ENCODE peak calls at places on chromosomes 11 and 22, in eight cellular contexts. Y, D, V, K, F, A, R and I are unnamed samples. For H3K36me3, the result is how much of the 10 kb centered on the place peaks cover.

GRCh38 chr22:42863349-42863911 is 6.4 kb upstream of the ARFGAP3 start:
- DNase-seq in Y (peak), D (peak), V (no peak), K (peak), F (no peak), A (no peak), R (no peak), I (no peak)

GRCh38 chr22:19176175-19176630 is 2.3 kb downstream of the SLC25A1 start:
- DNase-seq in Y (no peak), D (no peak), V (no peak), K (no peak), F (no peak), A (no peak), R (no peak), I (no peak)

GRCh38 chr22:35733742-35734516 is 16.3 kb downstream of the APOL5 start:
- DNase-seq in Y (no peak), D (no peak), V (peak), K (no peak), F (no peak), A (no peak), R (no peak), I (no peak)

GRCh38 chr11:117607449-117607848 is 189.6 kb downstream of the DSCAML1 start:
- DNase-seq in Y (no peak), D (no peak), V (no peak), K (no peak), F (no peak), A (no peak), R (no peak), I (no peak)

GRCh38 chr11:123973816-123974215 is 3.8 kb downstream of the OR10S1 start:
- DNase-seq in Y (no peak), D (peak), V (no peak), K (peak), F (no peak), A (no peak), R (no peak), I (no peak)

GRCh38 chr11:34787899-34788298 is 128.3 kb downstream of the APIP start:
- DNase-seq in Y (no peak), D (peak), V (no peak), K (peak), F (no peak), A (no peak), R (no peak), I (no peak)

GRCh38 chr11:117473692-117474091 is 146.0 kb downstream of the CEP164 start:
- DNase-seq in Y (no peak), D (peak), V (peak), K (no peak), F (no peak), A (no peak), R (no peak), I (no peak)

GRCh38 chr11:35664977-35665441 is 2.4 kb downstream of the TRIM44 start:
- DNase-seq in Y (no peak), D (peak), V (no peak), K (peak), F (no peak), A (no peak), R (no peak), I (no peak)

GRCh38 chr11:64747961-64748715 is 4.2 kb upstream of the RASGRP2 start:
- DNase-seq in Y (peak), D (no peak), V (peak), K (peak), F (no peak), A (peak), R (no peak), I (peak)

GRCh38 chr22:39624501-39624821 is 53.9 kb downstream of the CACNA1I start:
- DNase-seq in Y (no peak), D (no peak), V (no peak), K (no peak), F (peak), A (no peak), R (no peak), I (no peak)

GRCh38 chr22:48827228-48827810 is 1000.4 kb downstream of the BRD1 start:
- DNase-seq in Y (no peak), D (peak), V (no peak), K (no peak), F (no peak), A (no peak), R (no peak), I (no peak)

GRCh38 chr11:17543041-17543440 is 1.2 kb downstream of the USH1C start:
- DNase-seq in Y (no peak), D (no peak), V (no peak), K (no peak), F (no peak), A (no peak), R (no peak), I (no peak)

GRCh38 chr11:69238562-69239319 is 55.2 kb upstream of the MYEOV start:
- DNase-seq in Y (no peak), D (no peak), V (no peak), K (no peak), F (no peak), A (no peak), R (peak), I (no peak)

GRCh38 chr11:56624661-56625110 is 10.0 kb upstream of the OR5M1 start:
- DNase-seq in Y (peak), D (peak), V (no peak), K (peak), F (no peak), A (no peak), R (no peak), I (peak)

GRCh38 chr11:86456075-86456939 is 81.6 kb downstream of the CCDC81 start:
- DNase-seq in Y (peak), D (peak), V (peak), K (peak), F (peak), A (peak), R (peak), I (peak)

GRCh38 chr22:50200333-50201190 is at the start of gene SELENOO:
- DNase-seq in Y (peak), D (peak), V (peak), K (peak), F (peak), A (peak), R (peak), I (peak)
- H3K27ac ChIP-seq in Y (no peak), D (no peak), V (peak), K (peak), F (peak), A (peak), R (peak), I (peak)

DNA sequence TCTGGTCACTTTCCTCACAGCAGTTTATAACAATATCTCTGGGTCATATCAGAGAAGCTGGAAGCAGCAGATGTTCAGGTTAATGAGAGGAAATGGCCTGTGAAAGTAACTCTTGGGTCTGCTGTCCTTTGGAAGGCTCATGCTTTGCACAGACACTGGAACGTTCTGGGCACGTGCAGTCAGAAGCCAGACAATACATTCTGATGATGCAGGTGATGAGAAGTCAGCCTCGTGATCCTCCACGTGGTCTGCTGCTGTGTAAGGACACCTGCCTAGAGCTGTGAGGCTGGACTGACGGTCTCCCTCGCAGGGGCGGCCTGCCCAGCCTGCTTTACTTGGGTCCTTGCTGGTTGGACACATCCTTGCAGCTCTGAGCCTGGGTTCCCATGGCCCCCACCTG is 18.8 kb upstream of the ADORA2A start:
- DNase-seq in Y (no peak), D (no peak), V (peak), K (no peak), F (no peak), A (no peak), R (no peak), I (no peak)
- H3K36me3 ChIP-seq in Y (under half), D (under half), V (under half), K (under half), F (under half), A (under half), R (under half), I (under half)

DNA sequence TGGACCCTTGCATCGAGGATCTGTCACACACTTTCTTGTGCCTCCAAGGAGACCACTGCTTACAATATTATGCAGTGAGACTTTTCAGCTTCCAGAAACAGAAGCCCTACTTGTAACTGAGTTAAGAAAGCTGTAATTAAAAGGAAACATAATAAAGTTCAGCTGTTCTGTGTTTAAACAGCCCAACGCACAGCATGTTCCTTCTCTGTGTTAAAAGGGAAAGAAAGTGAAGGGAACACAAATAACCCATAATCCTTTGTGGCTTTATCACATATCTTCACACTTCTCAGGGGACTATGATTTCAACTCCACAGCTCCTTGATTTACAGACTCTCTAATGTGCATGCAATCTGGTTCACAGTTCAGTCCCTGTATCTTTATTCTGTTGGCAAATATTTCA is 200.3 kb upstream of the MTNR1B start:
- DNase-seq in Y (no peak), D (no peak), V (no peak), K (no peak), F (no peak), A (no peak), R (no peak), I (no peak)
- H3K27ac ChIP-seq in Y (no peak), D (no peak), V (no peak), K (no peak), F (no peak), A (no peak), R (no peak), I (no peak)

GRCh38 chr22:32848226-32848625 is 46.7 kb downstream of the TIMP3 start:
- DNase-seq in Y (no peak), D (no peak), V (no peak), K (no peak), F (no peak), A (no peak), R (no peak), I (no peak)

GRCh38 chr22:32849501-32849900 is 48.0 kb downstream of the TIMP3 start:
- DNase-seq in Y (no peak), D (no peak), V (no peak), K (no peak), F (peak), A (no peak), R (no peak), I (no peak)

GRCh38 chr22:32850591-32851517 is 49.3 kb downstream of the TIMP3 start:
- DNase-seq in Y (no peak), D (no peak), V (peak), K (no peak), F (no peak), A (no peak), R (peak), I (peak)

GRCh38 chr22:32852346-32853251 is 51.1 kb downstream of the TIMP3 start:
- DNase-seq in Y (no peak), D (no peak), V (peak), K (no peak), F (no peak), A (no peak), R (no peak), I (peak)

DNA sequence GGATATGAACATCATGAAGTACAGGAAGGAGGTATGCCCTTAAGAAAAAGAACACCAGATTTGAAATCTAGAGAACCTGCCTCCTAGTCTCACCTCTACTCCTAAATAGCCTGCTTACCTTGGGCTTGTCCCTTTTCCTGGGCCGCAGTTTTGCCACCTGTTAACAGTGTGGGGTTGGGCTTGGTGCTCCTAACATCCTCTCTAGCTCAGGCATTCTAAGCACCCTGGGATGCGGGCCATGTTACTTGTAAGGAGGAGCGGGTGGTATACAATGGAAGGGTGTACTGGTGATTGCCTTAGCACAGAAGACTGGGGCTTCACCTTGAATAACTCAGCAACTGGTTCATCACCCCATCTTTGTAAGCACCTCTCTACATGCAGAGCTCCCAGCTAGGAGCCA is 48.7 kb downstream of the TIMP3 start:
- DNase-seq in Y (no peak), D (no peak), V (no peak), K (no peak), F (no peak), A (no peak), R (no peak), I (no peak)
- H3K36me3 ChIP-seq in Y (half or more), D (under half), V (under half), K (half or more), F (under half), A (half or more), R (under half), I (under half)

GRCh38 chr22:32562916-32563315 is 88.3 kb downstream of the FBXO7 start:
- DNase-seq in Y (no peak), D (no peak), V (no peak), K (no peak), F (peak), A (no peak), R (no peak), I (no peak)
- H3K27ac ChIP-seq in Y (peak), D (no peak), V (no peak), K (no peak), F (peak), A (peak), R (no peak), I (no peak)

GRCh38 chr22:23693979-23694680 is 3.3 kb downstream of the RGL4 start:
- DNase-seq in Y (no peak), D (no peak), V (peak), K (no peak), F (no peak), A (no peak), R (no peak), I (no peak)
- H3K36me3 ChIP-seq in Y (under half), D (under half), V (under half), K (under half), F (under half), A (under half), R (half or more), I (under half)

GRCh38 chr11:94975599-94975998 is 2.1 kb downstream of the KDM4D start:
- DNase-seq in Y (no peak), D (no peak), V (no peak), K (no peak), F (no peak), A (no peak), R (no peak), I (no peak)

GRCh38 chr11:94968334-94968958 is 4.9 kb downstream of the CWC15 start:
- DNase-seq in Y (peak), D (peak), V (no peak), K (peak), F (no peak), A (no peak), R (no peak), I (peak)

GRCh38 chr11:94973099-94973968 is at the start of the genes CWC15 and KDM4D:
- DNase-seq in Y (peak), D (peak), V (peak), K (peak), F (peak), A (peak), R (peak), I (peak)

GRCh38 chr11:94974178-94974577 is 669 bp downstream of the KDM4D start:
- DNase-seq in Y (no peak), D (no peak), V (no peak), K (no peak), F (no peak), A (no peak), R (no peak), I (no peak)
- H3K27ac ChIP-seq in Y (peak), D (no peak), V (no peak), K (no peak), F (no peak), A (no peak), R (no peak), I (no peak)

DNA sequence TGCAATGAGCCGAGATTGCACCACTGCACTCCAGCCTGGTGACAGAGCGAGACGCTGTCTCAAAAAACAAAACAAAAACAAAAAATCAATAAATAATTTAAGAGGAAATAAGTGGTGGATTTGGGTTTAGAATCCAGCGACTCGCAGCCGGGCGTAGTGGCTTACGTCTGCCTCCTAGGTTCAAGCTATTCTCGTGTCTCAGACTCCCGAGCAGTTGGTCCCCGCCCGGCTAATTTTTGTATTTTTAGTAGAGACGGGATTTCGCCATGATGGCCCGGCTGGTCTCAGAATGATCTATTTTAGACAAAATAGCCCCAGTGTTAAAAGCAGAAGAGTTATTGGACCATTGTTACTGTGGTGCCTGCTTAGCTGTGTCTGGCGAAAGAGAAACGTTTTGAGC is 29.8 kb downstream of the SNU13 start:
- DNase-seq in Y (no peak), D (no peak), V (no peak), K (no peak), F (no peak), A (no peak), R (no peak), I (no peak)
- H3K36me3 ChIP-seq in Y (half or more), D (half or more), V (under half), K (half or more), F (half or more), A (half or more), R (half or more), I (half or more)

DNA sequence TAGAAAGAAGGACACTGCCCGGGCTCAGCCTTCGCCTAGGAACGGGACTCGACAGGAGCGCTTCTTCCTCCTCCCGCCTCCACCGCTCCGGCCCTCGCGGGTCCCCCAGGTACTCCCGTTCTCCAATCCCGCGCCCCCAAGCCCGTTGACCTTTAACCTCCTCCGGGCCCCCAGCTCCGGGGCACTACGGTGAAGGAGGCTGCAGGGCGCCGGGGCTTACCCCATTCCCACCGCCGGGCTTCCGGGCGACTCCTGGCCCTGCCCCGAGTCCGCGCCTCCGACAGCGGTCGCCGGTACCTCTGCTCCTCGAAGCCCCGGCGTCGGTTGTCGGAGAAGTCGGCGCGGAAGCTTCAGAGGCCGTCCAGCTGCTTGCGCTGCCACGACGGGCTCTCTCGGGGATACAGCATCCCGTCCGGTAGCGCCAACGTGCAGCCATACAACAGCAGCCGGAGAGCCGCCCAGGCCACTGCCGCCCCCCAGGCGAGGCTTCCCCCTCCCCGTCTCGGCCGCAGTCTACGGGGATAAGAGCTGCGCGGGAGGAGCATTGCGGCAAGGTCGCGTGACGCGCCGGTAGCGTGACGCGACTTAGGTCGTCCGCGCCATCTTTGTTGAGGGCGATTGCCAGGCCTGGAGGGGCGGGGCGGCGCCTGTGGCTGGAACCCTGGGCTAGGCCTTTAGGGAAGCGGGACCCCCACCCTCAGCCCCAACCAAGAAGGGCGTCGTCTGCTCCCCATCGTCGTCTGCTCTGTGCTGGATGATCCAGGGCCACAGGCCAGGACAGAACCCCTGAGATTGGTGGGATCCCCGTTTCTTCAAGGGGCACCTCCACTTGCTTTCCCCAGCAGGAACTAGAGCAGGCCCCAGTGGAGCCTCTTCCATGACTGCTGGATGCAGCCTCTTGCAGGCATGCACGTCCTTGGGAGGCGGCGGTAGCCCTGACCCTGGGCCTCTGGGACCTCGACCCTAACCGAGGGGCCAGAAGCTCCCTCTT is 26.3 kb downstream of the RGL4 start:
- DNase-seq in Y (peak), D (peak), V (peak), K (peak), F (peak), A (peak), R (peak), I (peak)
- H3K27ac ChIP-seq in Y (no peak), D (no peak), V (peak), K (peak), F (peak), A (peak), R (peak), I (peak)

GRCh38 chr11:15672822-15673221 is 558.1 kb downstream of the INSC start:
- DNase-seq in Y (no peak), D (no peak), V (no peak), K (no peak), F (no peak), A (no peak), R (no peak), I (peak)

GRCh38 chr11:15673408-15673811 is 558.7 kb downstream of the INSC start:
- DNase-seq in Y (no peak), D (no peak), V (no peak), K (no peak), F (no peak), A (no peak), R (no peak), I (peak)

GRCh38 chr11:15674756-15675155 is 560.0 kb downstream of the INSC start:
- DNase-seq in Y (no peak), D (no peak), V (no peak), K (no peak), F (no peak), A (no peak), R (no peak), I (no peak)

GRCh38 chr11:15675683-15676082 is 561.0 kb downstream of the INSC start:
- DNase-seq in Y (no peak), D (no peak), V (no peak), K (no peak), F (no peak), A (no peak), R (no peak), I (peak)

DNA sequence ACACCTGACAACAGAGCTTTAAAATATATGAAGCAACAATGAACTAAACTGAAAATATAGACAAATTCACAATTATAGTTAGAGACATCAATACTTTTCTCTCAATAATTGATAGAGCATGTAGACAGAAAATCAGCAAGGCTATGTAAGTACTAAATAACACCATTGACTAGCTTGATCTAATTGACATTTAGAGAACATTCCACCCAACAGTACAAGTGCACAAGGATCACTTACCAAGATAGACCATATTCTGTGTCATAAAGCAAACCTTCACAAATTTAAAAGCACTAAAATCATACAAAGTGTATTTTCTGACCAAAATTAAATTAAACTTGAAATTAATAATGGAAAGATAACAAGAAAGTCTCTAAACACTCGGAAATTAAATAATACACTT is 562.5 kb downstream of the INSC start:
- DNase-seq in Y (no peak), D (no peak), V (no peak), K (no peak), F (no peak), A (no peak), R (no peak), I (no peak)
- H3K36me3 ChIP-seq in Y (under half), D (under half), V (under half), K (under half), F (under half), A (under half), R (under half), I (under half)